ENCODE peak calls at places on chromosomes 6 and 20, in four cellular contexts. Y, P, R and V are unnamed samples.

GRCh38 chr6:113879186-113880096 is 22.3 kb downstream of the MARCKS start:
- DNase-seq in Y (peak), P (peak), R (peak), V (peak)

GRCh38 chr20:5173763-5174162 is 47.0 kb downstream of the CDS2 start:
- DNase-seq in Y (no peak), P (no peak), R (no peak), V (no peak)

GRCh38 chr20:58895099-58895795 is 42.7 kb downstream of the GNAS start:
- DNase-seq in Y (no peak), P (peak), R (no peak), V (no peak)

GRCh38 chr20:13515291-13515690 is 123.4 kb downstream of the TASP1 start:
- DNase-seq in Y (no peak), P (peak), R (no peak), V (no peak)

GRCh38 chr20:24437322-24438090 is 31.9 kb upstream of the SYNDIG1 start:
- DNase-seq in Y (no peak), P (no peak), R (no peak), V (no peak)

GRCh38 chr6:38482466-38482865 is 157.3 kb downstream of the BTBD9 start:
- DNase-seq in Y (no peak), P (no peak), R (no peak), V (no peak)

GRCh38 chr6:37126554-37126906 is 43.4 kb upstream of the PIM1 start:
- DNase-seq in Y (no peak), P (no peak), R (no peak), V (no peak)

GRCh38 chr20:44134897-44135810 is 51.8 kb downstream of the JPH2 start:
- DNase-seq in Y (no peak), P (peak), R (no peak), V (no peak)

GRCh38 chr6:138948780-138949179 is 39.3 kb downstream of the REPS1 start:
- DNase-seq in Y (peak), P (no peak), R (no peak), V (no peak)

GRCh38 chr6:87830834-87831374 is 128.9 kb upstream of the AKIRIN2 start:
- DNase-seq in Y (no peak), P (no peak), R (no peak), V (no peak)

GRCh38 chr20:58571942-58572666 is 56.9 kb upstream of the APCDD1L start:
- DNase-seq in Y (no peak), P (no peak), R (no peak), V (no peak)

GRCh38 chr6:53557005-53557715 is 12.3 kb upstream of the GCLC start:
- DNase-seq in Y (no peak), P (no peak), R (no peak), V (no peak)

GRCh38 chr20:17538517-17539170 is 7.5 kb upstream of the BFSP1 start:
- DNase-seq in Y (no peak), P (peak), R (no peak), V (no peak)

GRCh38 chr20:35001596-35002362 is 46.1 kb downstream of the MYH7B start:
- DNase-seq in Y (peak), P (peak), R (peak), V (no peak)

GRCh38 chr6:145137425-145137824 is 597.9 kb downstream of the EPM2A start:
- DNase-seq in Y (peak), P (peak), R (no peak), V (no peak)

GRCh38 chr20:40493071-40493470 is 196.0 kb downstream of the MAFB start:
- DNase-seq in Y (no peak), P (peak), R (no peak), V (no peak)
- TF ChIP-seq EZH2phosphoT487 in Y (no peak), P (no peak), R (no peak), V (no peak)

DNA sequence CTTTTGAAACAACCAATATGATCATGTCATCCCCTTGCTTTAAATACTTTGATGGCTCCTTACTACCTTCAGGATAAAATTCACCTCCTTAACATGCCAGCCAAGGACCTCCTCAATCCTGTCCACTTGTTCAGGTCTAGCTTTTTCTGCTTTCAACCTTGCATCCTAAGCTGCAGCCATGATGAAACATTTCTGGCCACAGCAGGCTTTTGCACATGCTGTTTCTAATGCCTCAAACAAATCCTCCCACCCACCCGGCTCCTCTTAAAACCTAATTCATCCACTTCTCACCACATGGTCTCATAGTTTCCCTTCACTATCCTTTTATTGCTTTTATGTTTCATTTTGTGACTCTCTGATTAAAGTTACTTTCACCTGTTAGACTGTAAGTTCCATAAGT is 124.6 kb downstream of the MYB start:
- DNase-seq in Y (no peak), P (no peak), R (no peak), V (no peak)
- H2AFZ ChIP-seq in Y (no peak), P (no peak), R (no peak), V (no peak)

GRCh38 chr6:157751547-157752200 is 71.4 kb upstream of the SNX9 start:
- DNase-seq in Y (no peak), P (no peak), R (no peak), V (no peak)

GRCh38 chr6:157754351-157754750 is 68.7 kb upstream of the SNX9 start:
- DNase-seq in Y (no peak), P (no peak), R (no peak), V (no peak)

GRCh38 chr6:157755032-157755751 is 67.9 kb upstream of the SNX9 start:
- DNase-seq in Y (no peak), P (peak), R (peak), V (no peak)

GRCh38 chr6:157755752-157756411 is 67.2 kb upstream of the SNX9 start:
- DNase-seq in Y (no peak), P (no peak), R (no peak), V (no peak)

DNA sequence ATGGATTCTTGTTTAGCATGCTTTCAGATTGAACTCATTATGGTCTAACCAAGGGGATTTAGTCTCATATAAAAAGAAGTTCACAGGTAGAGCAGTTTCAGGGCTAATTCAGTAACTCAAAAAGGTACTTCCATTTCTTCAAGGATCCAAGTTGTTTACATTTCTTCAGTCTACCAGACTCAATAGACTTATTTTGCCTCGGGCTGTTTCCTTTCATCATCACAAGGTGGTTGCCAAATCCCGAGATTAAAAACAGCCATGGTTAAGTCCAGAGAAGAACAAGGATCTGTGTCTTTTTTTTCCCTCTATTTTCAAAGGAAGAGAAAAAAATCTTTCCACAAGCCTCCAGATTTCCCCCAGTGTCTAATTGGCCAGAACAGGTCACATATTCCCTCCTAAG is 69.8 kb upstream of the SNX9 start:
- DNase-seq in Y (no peak), P (peak), R (no peak), V (no peak)
- TF ChIP-seq EZH2phosphoT487 in Y (no peak), P (no peak), R (no peak), V (no peak)

GRCh38 chr6:79230149-79230548 is 4.3 kb downstream of the HMGN3 start:
- DNase-seq in Y (no peak), P (peak), R (no peak), V (no peak)
- H2AFZ ChIP-seq in Y (no peak), P (no peak), R (no peak), V (no peak)

DNA sequence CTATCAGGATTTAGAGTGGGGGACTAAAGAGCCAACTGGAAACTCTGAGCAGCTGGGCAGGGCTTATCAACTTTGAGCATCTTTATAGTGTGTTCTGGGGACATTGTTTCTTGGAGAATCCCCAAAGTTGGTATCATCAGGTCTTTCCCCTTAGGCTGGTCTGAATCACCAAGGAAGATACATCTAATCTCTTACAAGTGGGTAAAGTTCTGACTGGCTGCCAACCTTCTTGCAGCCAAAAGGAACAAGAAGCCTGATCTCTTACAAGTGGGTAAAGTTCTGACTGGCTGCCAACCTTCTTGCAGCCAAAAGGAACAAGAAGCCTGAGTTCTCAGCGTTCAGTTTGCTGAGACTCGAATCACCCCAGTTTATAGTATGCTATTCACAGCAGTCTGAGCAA is 1.6 kb upstream of the MED23 start:
- DNase-seq in Y (no peak), P (peak), R (no peak), V (no peak)
- TF ChIP-seq EZH2phosphoT487 in Y (no peak), P (no peak), R (no peak), V (no peak)

GRCh38 chr20:63501818-63502670 is 3.2 kb upstream of the EEF1A2 start:
- DNase-seq in Y (peak), P (no peak), R (peak), V (peak)
- H2AFZ ChIP-seq in Y (peak), P (no peak), R (no peak), V (no peak)

DNA sequence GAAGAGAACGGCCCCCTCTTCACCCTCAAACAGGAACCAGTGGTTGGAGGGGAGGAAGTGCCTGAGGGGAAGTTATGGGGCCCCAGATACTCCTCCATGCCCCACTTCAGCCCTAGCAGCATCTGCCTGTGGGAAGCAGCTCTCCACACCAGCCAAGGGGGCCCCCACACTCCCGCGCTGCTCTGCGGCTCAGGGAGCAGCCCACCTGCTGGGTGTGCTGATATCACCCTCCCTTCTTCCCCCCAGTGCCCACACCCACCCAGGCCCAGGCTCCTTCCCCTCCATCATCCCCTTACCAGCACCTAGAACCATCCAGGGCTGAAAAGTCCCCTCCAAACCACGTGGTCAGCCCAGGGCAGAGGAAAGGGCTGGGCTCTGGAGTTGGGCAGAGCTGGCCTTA is 519 bp downstream of the LST1 start:
- DNase-seq in Y (no peak), P (no peak), R (no peak), V (no peak)
- TF ChIP-seq EZH2phosphoT487 in Y (no peak), P (no peak), R (no peak), V (no peak)